ENCODE peak calls at places on chromosomes 3 and 15, in four cellular contexts. V, E, W and K are unnamed samples.

GRCh38 chr15:80913541-80913940 is 76.1 kb downstream of the MESD start:
- DNase-seq in V (no peak), E (no peak), W (no peak), K (no peak)

GRCh38 chr3:45084820-45085816 is 59.0 kb downstream of the CLEC3B start:
- DNase-seq in V (no peak), E (no peak), W (no peak), K (no peak)

GRCh38 chr15:78046796-78047341 is 30.6 kb downstream of the TBC1D2B start:
- DNase-seq in V (no peak), E (no peak), W (no peak), K (no peak)

GRCh38 chr3:123283657-123284398 is 82.1 kb downstream of the SEC22A start:
- DNase-seq in V (no peak), E (peak), W (no peak), K (no peak)

GRCh38 chr3:52238193-52238760 is 681 bp downstream of the TWF2 start:
- DNase-seq in V (no peak), E (no peak), W (no peak), K (no peak)

GRCh38 chr15:88900309-88900981 is 5.1 kb upstream of the HAPLN3 start:
- DNase-seq in V (no peak), E (no peak), W (no peak), K (no peak)

GRCh38 chr3:139574026-139574947 is 34.7 kb upstream of the RBP1 start:
- DNase-seq in V (no peak), E (no peak), W (no peak), K (no peak)

GRCh38 chr3:105837143-105837740 is 31.6 kb downstream of the CBLB start:
- DNase-seq in V (no peak), E (peak), W (peak), K (no peak)

GRCh38 chr3:123405021-123405420 is 43.9 kb downstream of the ADCY5 start:
- DNase-seq in V (no peak), E (no peak), W (no peak), K (no peak)

GRCh38 chr3:46277476-46277875 is 35.2 kb downstream of the CCR3 start:
- DNase-seq in V (no peak), E (no peak), W (no peak), K (no peak)

GRCh38 chr3:169602482-169602881 is 61.0 kb downstream of the MECOM start:
- DNase-seq in V (no peak), E (no peak), W (no peak), K (no peak)

GRCh38 chr3:125146601-125147490 is 65.7 kb downstream of the SLC12A8 start:
- DNase-seq in V (no peak), E (no peak), W (no peak), K (no peak)

GRCh38 chr3:66603161-66603611 is 102.4 kb upstream of the LRIG1 start:
- DNase-seq in V (no peak), E (no peak), W (no peak), K (no peak)

GRCh38 chr3:24683090-24683489 is 188.4 kb upstream of the THRB start:
- DNase-seq in V (no peak), E (no peak), W (no peak), K (no peak)

GRCh38 chr15:44147636-44148035 is 47.4 kb downstream of the FRMD5 start:
- DNase-seq in V (no peak), E (no peak), W (no peak), K (no peak)

GRCh38 chr3:32888739-32889138 is 62.7 kb upstream of the CCR4 start:
- DNase-seq in V (no peak), E (peak), W (no peak), K (no peak)

GRCh38 chr3:153906366-153906765 is 214.8 kb upstream of the ARHGEF26 start:
- DNase-seq in V (no peak), E (no peak), W (no peak), K (no peak)

GRCh38 chr15:92811514-92811913 is 88.6 kb upstream of the CHD2 start:
- DNase-seq in V (no peak), E (no peak), W (peak), K (peak)

GRCh38 chr15:51108933-51109550 is 14.3 kb upstream of the TNFAIP8L3 start:
- DNase-seq in V (no peak), E (no peak), W (no peak), K (no peak)

GRCh38 chr15:67420137-67420536 is 100.8 kb upstream of the C15orf61 start:
- DNase-seq in V (no peak), E (no peak), W (no peak), K (no peak)

GRCh38 chr3:112003321-112004080 is 4.8 kb downstream of the TAGLN3 start:
- DNase-seq in V (no peak), E (no peak), W (no peak), K (no peak)

GRCh38 chr3:16463119-16463518 is 50.4 kb downstream of the RFTN1 start:
- DNase-seq in V (no peak), E (no peak), W (no peak), K (no peak)

GRCh38 chr3:42442640-42443039 is 32.2 kb upstream of the LYZL4 start:
- DNase-seq in V (no peak), E (no peak), W (no peak), K (no peak)